ENCODE peak calls at places on chromosomes 12 and 14, in seven cellular contexts. One of them, this sample, is unnamed.

GRCh38 chr14:90577661-90578282 is 180.9 kb downstream of the CALM1 start:
- DNase-seq in GM03348: no peak
- DNase-seq in thyroid gland: no peak
- DNase-seq in adipocyte: no peak
- DNase-seq in head of caudate nucleus: peak; percentile 45
- DNase-seq in glutamatergic neuron: no peak
- DNase-seq in GOT3: no peak
- DNase-seq in this sample: no peak

GRCh38 chr14:60310086-60310684 is 61.2 kb downstream of the PPM1A start:
- DNase-seq in GM03348: no peak
- DNase-seq in thyroid gland: no peak
- DNase-seq in adipocyte: peak; percentile 17
- DNase-seq in head of caudate nucleus: no peak
- DNase-seq in glutamatergic neuron: no peak
- DNase-seq in GOT3: no peak
- DNase-seq in this sample: no peak

GRCh38 chr14:92759300-92759678 is 10.9 kb upstream of the LGMN start:
- DNase-seq in GM03348: no peak
- DNase-seq in thyroid gland: peak; percentile 29
- DNase-seq in adipocyte: no peak
- DNase-seq in head of caudate nucleus: no peak
- DNase-seq in glutamatergic neuron: peak; percentile 46
- DNase-seq in GOT3: no peak
- DNase-seq in this sample: peak; percentile 52

GRCh38 chr12:19462441-19462840 is 23.1 kb downstream of the AEBP2 start:
- DNase-seq in GM03348: no peak
- DNase-seq in thyroid gland: no peak
- DNase-seq in adipocyte: no peak
- DNase-seq in head of caudate nucleus: no peak
- DNase-seq in glutamatergic neuron: no peak
- DNase-seq in GOT3: no peak
- DNase-seq in this sample: peak; percentile 51

GRCh38 chr12:31705651-31706050 is 23.2 kb downstream of the AMN1 start:
- DNase-seq in GM03348: no peak
- DNase-seq in thyroid gland: no peak
- DNase-seq in adipocyte: no peak
- DNase-seq in head of caudate nucleus: no peak
- DNase-seq in glutamatergic neuron: no peak
- DNase-seq in GOT3: no peak
- DNase-seq in this sample: no peak

GRCh38 chr12:123134755-123135282 is 16.1 kb downstream of the PITPNM2 start:
- DNase-seq in GM03348: no peak
- DNase-seq in thyroid gland: no peak
- DNase-seq in adipocyte: no peak
- DNase-seq in head of caudate nucleus: no peak
- DNase-seq in glutamatergic neuron: no peak
- DNase-seq in GOT3: no peak
- DNase-seq in this sample: no peak

GRCh38 chr14:100018482-100018881 is 46.7 kb upstream of the EVL start:
- DNase-seq in GM03348: no peak
- DNase-seq in thyroid gland: no peak
- DNase-seq in adipocyte: no peak
- DNase-seq in head of caudate nucleus: no peak
- DNase-seq in glutamatergic neuron: no peak
- DNase-seq in GOT3: no peak
- DNase-seq in this sample: peak; percentile 37

GRCh38 chr12:4031703-4032291 is 158.6 kb upstream of the PARP11 start:
- DNase-seq in GM03348: no peak
- DNase-seq in thyroid gland: no peak
- DNase-seq in adipocyte: no peak
- DNase-seq in head of caudate nucleus: no peak
- DNase-seq in glutamatergic neuron: no peak
- DNase-seq in GOT3: no peak
- DNase-seq in this sample: peak; percentile 35

GRCh38 chr12:124453419-124454351 is 113.7 kb downstream of the NCOR2 start:
- DNase-seq in GM03348: peak; percentile 85
- DNase-seq in thyroid gland: peak; percentile 41
- DNase-seq in adipocyte: peak; percentile 51
- DNase-seq in head of caudate nucleus: peak; percentile 62
- DNase-seq in glutamatergic neuron: no peak
- DNase-seq in GOT3: peak; percentile 29
- DNase-seq in this sample: peak; percentile 69

GRCh38 chr14:103687712-103688111 is 27.5 kb downstream of the XRCC3 start:
- DNase-seq in GM03348: no peak
- DNase-seq in thyroid gland: no peak
- DNase-seq in adipocyte: no peak
- DNase-seq in head of caudate nucleus: no peak
- DNase-seq in glutamatergic neuron: no peak
- DNase-seq in GOT3: no peak
- DNase-seq in this sample: no peak

This sample was measured in cardiac fibroblast.